ENCODE peak calls at places on chromosomes 16 and 17, in eight cellular contexts. N is KG1, L is neural crest cell, R is NCI-H460, S is kidney epithelial cell, I is NCI-H1105 treated with DMSO at 0.1 percent for 48 hours, A is pancreas, H is HEK293T. E is an unnamed sample.

GRCh38 chr17:13584701-13585080 is 17.0 kb downstream of the HS3ST3A1 start:
- DNase-seq in N (no peak), L (no peak), R (no peak), S (no peak), I (no peak), A (no peak), H (no peak), E (no peak)

GRCh38 chr17:80899402-80900268 is 92.0 kb upstream of the CHMP6 start:
- DNase-seq in N (no peak), L (peak; percentile 44), R (peak; percentile 54), S (no peak), I (no peak), A (no peak), H (peak; percentile 70), E (peak; percentile 11)

GRCh38 chr16:83533193-83533592 is 274.6 kb upstream of the HSBP1 start:
- DNase-seq in N (no peak), L (no peak), R (peak; percentile 33), S (peak; percentile 78), I (no peak), A (no peak), H (no peak), E (no peak)

GRCh38 chr16:2992383-2993081 is 12.3 kb upstream of the PKMYT1 start:
- DNase-seq in N (no peak), L (no peak), R (no peak), S (no peak), I (no peak), A (no peak), H (no peak), E (no peak)

GRCh38 chr17:51017270-51017669 is 103.4 kb downstream of the SPAG9 start:
- DNase-seq in N (no peak), L (no peak), R (no peak), S (no peak), I (no peak), A (no peak), H (no peak), E (no peak)

GRCh38 chr16:49292413-49292812 is 10.8 kb upstream of the CBLN1 start:
- DNase-seq in N (no peak), L (no peak), R (no peak), S (no peak), I (no peak), A (no peak), H (no peak), E (no peak)

GRCh38 chr17:57569860-57570259 is 175.2 kb downstream of the CCDC182 start:
- DNase-seq in N (no peak), L (no peak), R (no peak), S (no peak), I (peak; percentile 18), A (no peak), H (no peak), E (no peak)

GRCh38 chr17:63369233-63369632 is 76.9 kb downstream of the CYB561 start:
- DNase-seq in N (no peak), L (no peak), R (no peak), S (no peak), I (no peak), A (no peak), H (no peak), E (peak; percentile 73)

GRCh38 chr17:71959129-71959528 is 161.7 kb upstream of the SOX9 start:
- DNase-seq in N (no peak), L (no peak), R (peak; percentile 26), S (no peak), I (peak; percentile 0), A (no peak), H (peak; percentile 17), E (peak; percentile 14)

GRCh38 chr16:57123969-57124674 is 31.7 kb downstream of the CPNE2 start:
- DNase-seq in N (no peak), L (no peak), R (no peak), S (no peak), I (no peak), A (no peak), H (no peak), E (no peak)

GRCh38 chr17:82492647-82493516 is 26.6 kb upstream of the FOXK2 start:
- DNase-seq in N (no peak), L (no peak), R (no peak), S (no peak), I (no peak), A (no peak), H (no peak), E (no peak)

GRCh38 chr17:7184091-7184488 is 4.9 kb upstream of the ASGR1 start:
- DNase-seq in N (no peak), L (no peak), R (no peak), S (peak; percentile 16), I (peak; percentile 9), A (peak; percentile 73), H (no peak), E (no peak)

GRCh38 chr16:2339521-2340484 is 725 bp downstream of the ABCA3 start:
- DNase-seq in N (no peak), L (peak; percentile 50), R (peak; percentile 35), S (no peak), I (peak; percentile 9), A (peak; percentile 53), H (peak; percentile 57), E (no peak)

GRCh38 chr17:60356947-60357346 is 35.0 kb downstream of the USP32 start:
- DNase-seq in N (no peak), L (no peak), R (no peak), S (no peak), I (no peak), A (no peak), H (no peak), E (no peak)

GRCh38 chr16:89312598-89313299 is 95.2 kb downstream of the ZNF778 start:
- DNase-seq in N (no peak), L (no peak), R (no peak), S (no peak), I (no peak), A (no peak), H (no peak), E (no peak)

GRCh38 chr17:59621771-59622170 is 2.1 kb downstream of the CLTC start:
- DNase-seq in N (no peak), L (no peak), R (no peak), S (no peak), I (no peak), A (no peak), H (no peak), E (no peak)

GRCh38 chr16:73565263-73565662 is 517.3 kb upstream of the ZFHX3 start:
- DNase-seq in N (no peak), L (no peak), R (peak; percentile 59), S (no peak), I (no peak), A (no peak), H (no peak), E (no peak)

GRCh38 chr16:80824623-80825364 is 20.4 kb upstream of the CDYL2 start:
- DNase-seq in N (peak; percentile 59), L (peak; percentile 8), R (peak; percentile 47), S (peak; percentile 31), I (peak; percentile 40), A (no peak), H (peak; percentile 20), E (peak; percentile 40)

GRCh38 chr17:64378890-64379354 is 11.7 kb downstream of the PECAM1 start:
- DNase-seq in N (no peak), L (no peak), R (no peak), S (no peak), I (no peak), A (no peak), H (no peak), E (no peak)

GRCh38 chr16:70661918-70662641 is 15.7 kb downstream of the IL34 start:
- DNase-seq in N (no peak), L (no peak), R (no peak), S (no peak), I (no peak), A (no peak), H (no peak), E (no peak)

GRCh38 chr17:45782889-45783592 is 1.1 kb upstream of the CRHR1 start:
- DNase-seq in N (no peak), L (peak; percentile 73), R (peak; percentile 25), S (no peak), I (peak; percentile 48), A (no peak), H (peak; percentile 91), E (no peak)

GRCh38 chr16:16120382-16121184 is 102.7 kb downstream of the ABCC6 start:
- DNase-seq in N (peak; percentile 67), L (no peak), R (no peak), S (no peak), I (no peak), A (no peak), H (no peak), E (no peak)

GRCh38 chr17:17913695-17914332 is 58.4 kb downstream of the TOM1L2 start:
- DNase-seq in N (no peak), L (no peak), R (peak; percentile 80), S (peak; percentile 85), I (peak; percentile 96), A (peak; percentile 40), H (peak; percentile 81), E (peak; percentile 69)

GRCh38 chr16:53899471-53899870 is 195.5 kb downstream of the FTO start:
- DNase-seq in N (no peak), L (no peak), R (no peak), S (no peak), I (no peak), A (no peak), H (no peak), E (no peak)

GRCh38 chr17:51097708-51098446 is 22.8 kb downstream of the SPAG9 start:
- DNase-seq in N (no peak), L (no peak), R (no peak), S (no peak), I (no peak), A (peak; percentile 50), H (no peak), E (no peak)

GRCh38 chr17:47207143-47208067 is 1.7 kb upstream of the MYL4 start:
- DNase-seq in N (no peak), L (no peak), R (no peak), S (no peak), I (no peak), A (no peak), H (no peak), E (no peak)

GRCh38 chr16:48958681-48959080 is 323.0 kb downstream of the CBLN1 start:
- DNase-seq in N (no peak), L (no peak), R (no peak), S (no peak), I (no peak), A (no peak), H (no peak), E (no peak)

GRCh38 chr16:72013389-72013788 is 4.8 kb downstream of the DHODH start:
- DNase-seq in N (no peak), L (no peak), R (no peak), S (peak; percentile 52), I (no peak), A (no peak), H (no peak), E (no peak)

GRCh38 chr16:73949574-73950348 is 346.9 kb upstream of the PSMD7 start:
- DNase-seq in N (no peak), L (no peak), R (peak; percentile 70), S (peak; percentile 16), I (no peak), A (no peak), H (no peak), E (peak; percentile 24)

GRCh38 chr16:3716831-3717234 is 491 bp downstream of the TRAP1 start:
- DNase-seq in N (peak; percentile 21), L (no peak), R (no peak), S (no peak), I (no peak), A (peak; percentile 32), H (peak; percentile 28), E (no peak)

GRCh38 chr16:991759-992158 is 10.2 kb downstream of the SOX8 start:
- DNase-seq in N (no peak), L (no peak), R (no peak), S (no peak), I (no peak), A (no peak), H (no peak), E (no peak)